ENCODE peak calls at places on chromosomes 13 and 19, in seven cellular contexts. D is tibial artery; H is NCI-H1092; V is lower leg skin; R is activated T-cell treated with anti-CD3 and anti-CD28 coated beads for 1 hour; W is activated CD4-positive, alpha-beta T cell treated with anti-CD3 and anti-CD28 coated beads, Interleukin-2, amount 10 ng/mL, durations not matched to agents 7 days and 5 days; O is colonic mucosa. P is an unnamed sample.

GRCh38 chr13:49602005-49602404 is 16.6 kb upstream of the RCBTB1 start:
- DNase-seq in D (no peak), H (no peak), V (no peak), R (no peak), W (no peak), O (no peak), P (no peak)

GRCh38 chr19:46480409-46480808 is 9.0 kb upstream of the PNMA8A start:
- DNase-seq in D (no peak), H (no peak), V (no peak), R (no peak), W (no peak), O (no peak), P (no peak)

GRCh38 chr19:54418030-54418929 is 3.0 kb downstream of the TTYH1 start:
- DNase-seq in D (no peak), H (no peak), V (no peak), R (no peak), W (peak; percentile 59), O (no peak), P (no peak)

GRCh38 chr13:43238341-43239083 is 215.1 kb downstream of the DNAJC15 start:
- DNase-seq in D (no peak), H (no peak), V (no peak), R (no peak), W (no peak), O (no peak), P (no peak)

GRCh38 chr19:50331187-50332013 is 2.2 kb upstream of the KCNC3 start:
- DNase-seq in D (no peak), H (no peak), V (no peak), R (no peak), W (peak; percentile 37), O (no peak), P (no peak)

GRCh38 chr19:8340341-8341096 is 2.5 kb downstream of the KANK3 start:
- DNase-seq in D (no peak), H (no peak), V (no peak), R (no peak), W (no peak), O (no peak), P (no peak)

GRCh38 chr19:5213667-5214066 is 126.9 kb downstream of the PTPRS start:
- DNase-seq in D (no peak), H (no peak), V (no peak), R (no peak), W (no peak), O (no peak), P (no peak)

GRCh38 chr13:49308104-49308875 is 60.6 kb downstream of the CDADC1 start:
- DNase-seq in D (peak; percentile 96), H (no peak), V (peak; percentile 88), R (no peak), W (no peak), O (peak; percentile 63), P (no peak)

GRCh38 chr13:32086366-32086765 is 54.8 kb downstream of the FRY start:
- DNase-seq in D (no peak), H (no peak), V (no peak), R (no peak), W (no peak), O (no peak), P (no peak)

GRCh38 chr19:10836478-10837325 is 690 bp upstream of the TMED1 start:
- DNase-seq in D (peak; percentile 92), H (peak; percentile 87), V (peak; percentile 75), R (peak; percentile 62), W (peak; percentile 88), O (peak; percentile 89), P (no peak)

GRCh38 chr19:917323-918151 is at the start of gene KISS1R:
- DNase-seq in D (no peak), H (no peak), V (no peak), R (no peak), W (peak; percentile 36), O (no peak), P (no peak)

GRCh38 chr19:3725640-3726310 is 17.6 kb downstream of the TJP3 start:
- DNase-seq in D (no peak), H (no peak), V (no peak), R (no peak), W (no peak), O (peak; percentile 94), P (no peak)

GRCh38 chr13:114079601-114080536 is 52.6 kb downstream of the RASA3 start:
- DNase-seq in D (peak; percentile 68), H (no peak), V (no peak), R (no peak), W (no peak), O (no peak), P (no peak)

GRCh38 chr19:16588089-16588823 is 16.0 kb upstream of the SLC35E1 start:
- DNase-seq in D (no peak), H (no peak), V (no peak), R (peak; percentile 19), W (peak; percentile 66), O (peak; percentile 47), P (no peak)

GRCh38 chr19:29528350-29528945 is 2.7 kb downstream of the VSTM2B start:
- DNase-seq in D (no peak), H (peak; percentile 32), V (peak; percentile 17), R (peak; percentile 27), W (peak; percentile 64), O (peak; percentile 36), P (no peak)

GRCh38 chr19:18107235-18108083 is 9.9 kb downstream of the MAST3 start:
- DNase-seq in D (no peak), H (no peak), V (no peak), R (no peak), W (no peak), O (no peak), P (no peak)

GRCh38 chr19:15286688-15287355 is 45.5 kb downstream of the BRD4 start:
- DNase-seq in D (no peak), H (no peak), V (no peak), R (no peak), W (no peak), O (no peak), P (no peak)

GRCh38 chr19:19602713-19603320 is 15.7 kb downstream of the PBX4 start:
- DNase-seq in D (no peak), H (no peak), V (no peak), R (no peak), W (no peak), O (no peak), P (no peak)

GRCh38 chr13:33119886-33120543 is 103.8 kb downstream of the KL start:
- DNase-seq in D (no peak), H (no peak), V (no peak), R (no peak), W (no peak), O (no peak), P (no peak)

GRCh38 chr13:114015608-114016295 is 41.9 kb upstream of the C13orf46 start:
- DNase-seq in D (no peak), H (no peak), V (peak; percentile 88), R (no peak), W (no peak), O (peak; percentile 41), P (no peak)

GRCh38 chr13:39281539-39282150 is 243.4 kb downstream of the NHLRC3 start:
- DNase-seq in D (no peak), H (no peak), V (no peak), R (no peak), W (no peak), O (no peak), P (no peak)

GRCh38 chr19:47275866-47276461 is 1.3 kb downstream of the INAFM1 start:
- DNase-seq in D (peak; percentile 83), H (no peak), V (no peak), R (no peak), W (no peak), O (no peak), P (no peak)

GRCh38 chr13:50613356-50613831 is 230.1 kb downstream of the DLEU7 start:
- DNase-seq in D (no peak), H (no peak), V (no peak), R (no peak), W (no peak), O (no peak), P (no peak)

GRCh38 chr13:37701306-37701705 is 102.7 kb upstream of the POSTN start:
- DNase-seq in D (no peak), H (no peak), V (no peak), R (no peak), W (no peak), O (no peak), P (no peak)

GRCh38 chr19:13014101-13014920 is 19.0 kb downstream of the NFIX start:
- DNase-seq in D (no peak), H (no peak), V (no peak), R (no peak), W (no peak), O (no peak), P (no peak)

GRCh38 chr19:33194884-33195710 is 967 bp downstream of the LRP3 start:
- DNase-seq in D (no peak), H (no peak), V (no peak), R (no peak), W (no peak), O (peak; percentile 34), P (no peak)

GRCh38 chr13:41384749-41385503 is 72.4 kb upstream of the RGCC start:
- DNase-seq in D (no peak), H (no peak), V (no peak), R (no peak), W (no peak), O (no peak), P (no peak)

GRCh38 chr13:109684836-109685602 is 101.4 kb downstream of the IRS2 start:
- DNase-seq in D (no peak), H (no peak), V (no peak), R (no peak), W (no peak), O (peak; percentile 87), P (no peak)

GRCh38 chr19:9891609-9892373 is 44.5 kb downstream of the OLFM2 start:
- DNase-seq in D (no peak), H (no peak), V (no peak), R (no peak), W (no peak), O (no peak), P (no peak)

GRCh38 chr13:38494445-38494844 is 144.8 kb downstream of the UFM1 start:
- DNase-seq in D (no peak), H (no peak), V (no peak), R (no peak), W (no peak), O (no peak), P (no peak)

GRCh38 chr19:57748029-57748428 is 1.4 kb downstream of the ZNF776 start:
- DNase-seq in D (no peak), H (no peak), V (no peak), R (no peak), W (no peak), O (no peak), P (no peak)

GRCh38 chr19:37930416-37930815 is 23.4 kb downstream of the SIPA1L3 start:
- DNase-seq in D (no peak), H (no peak), V (no peak), R (no peak), W (no peak), O (no peak), P (no peak)

GRCh38 chr19:57887195-57887941 is 1.5 kb downstream of the ZNF814 start:
- DNase-seq in D (no peak), H (no peak), V (no peak), R (no peak), W (no peak), O (peak; percentile 50), P (no peak)

GRCh38 chr19:54329476-54330165 is 9.3 kb downstream of the LILRA4 start:
- DNase-seq in D (peak; percentile 13), H (no peak), V (no peak), R (no peak), W (no peak), O (no peak), P (no peak)

GRCh38 chr13:93151277-93151676 is 75.3 kb upstream of the GPC6 start:
- DNase-seq in D (no peak), H (no peak), V (no peak), R (no peak), W (no peak), O (no peak), P (no peak)

P was measured in cerebellar nuclear complex.